ENCODE peak calls at places on chromosome 6, in eight cellular contexts. One of them, this sample, is unnamed.

GRCh38 chr6:113649276-113649675 is 207.9 kb upstream of the MARCKS start:
- DNase-seq in AG20443: no peak
- DNase-seq in AG08395: no peak
- DNase-seq in RPMI7951: peak; percentile 11
- DNase-seq in hypothalamus: no peak
- DNase-seq in HTR-8/SVneo: no peak
- DNase-seq in M059J: peak; percentile 62
- DNase-seq in foreskin fibroblast: no peak
- DNase-seq in this sample: no peak

GRCh38 chr6:21371676-21372161 is 221.8 kb upstream of the SOX4 start:
- DNase-seq in AG20443: peak; percentile 57
- DNase-seq in HTR-8/SVneo: no peak
- DNase-seq in hypothalamus: no peak
- DNase-seq in RPMI7951: peak; percentile 59
- DNase-seq in foreskin fibroblast: peak; percentile 59
- DNase-seq in AG08395: peak; percentile 48
- DNase-seq in M059J: peak; percentile 11
- DNase-seq in this sample: no peak

GRCh38 chr6:43355862-43356590 is 13.4 kb downstream of the ZNF318 start:
- DNase-seq in AG08395: peak; percentile 35
- DNase-seq in RPMI7951: no peak
- DNase-seq in hypothalamus: no peak
- DNase-seq in HTR-8/SVneo: peak; percentile 29
- DNase-seq in foreskin fibroblast: peak; percentile 16
- DNase-seq in M059J: peak; percentile 16
- DNase-seq in AG20443: peak; percentile 29
- DNase-seq in this sample: no peak

GRCh38 chr6:34519971-34520644 is 36.0 kb downstream of the SPDEF start:
- DNase-seq in foreskin fibroblast: no peak
- DNase-seq in HTR-8/SVneo: no peak
- DNase-seq in RPMI7951: no peak
- DNase-seq in M059J: no peak
- DNase-seq in AG08395: no peak
- DNase-seq in AG20443: no peak
- DNase-seq in hypothalamus: no peak
- DNase-seq in this sample: no peak

GRCh38 chr6:95553880-95554279 is 23.5 kb upstream of the MANEA start:
- DNase-seq in foreskin fibroblast: no peak
- DNase-seq in AG20443: no peak
- DNase-seq in AG08395: no peak
- DNase-seq in HTR-8/SVneo: no peak
- DNase-seq in hypothalamus: no peak
- DNase-seq in M059J: no peak
- DNase-seq in RPMI7951: no peak
- DNase-seq in this sample: no peak

GRCh38 chr6:122869437-122870024 is 80.5 kb downstream of the SMPDL3A start:
- DNase-seq in HTR-8/SVneo: peak; percentile 22
- DNase-seq in RPMI7951: peak; percentile 4
- DNase-seq in hypothalamus: no peak
- DNase-seq in AG08395: peak; percentile 46
- DNase-seq in foreskin fibroblast: peak; percentile 42
- DNase-seq in AG20443: peak; percentile 65
- DNase-seq in M059J: peak; percentile 39
- DNase-seq in this sample: peak; percentile 48

GRCh38 chr6:160477901-160478300 is 129.7 kb downstream of the SLC22A3 start:
- DNase-seq in M059J: peak; percentile 76
- DNase-seq in HTR-8/SVneo: no peak
- DNase-seq in foreskin fibroblast: no peak
- DNase-seq in RPMI7951: peak; percentile 63
- DNase-seq in hypothalamus: no peak
- DNase-seq in AG20443: no peak
- DNase-seq in AG08395: peak; percentile 24
- DNase-seq in this sample: no peak

GRCh38 chr6:166010585-166010984 is 157.1 kb downstream of the TBXT start:
- DNase-seq in hypothalamus: no peak
- DNase-seq in M059J: no peak
- DNase-seq in HTR-8/SVneo: no peak
- DNase-seq in RPMI7951: no peak
- DNase-seq in AG20443: no peak
- DNase-seq in foreskin fibroblast: no peak
- DNase-seq in AG08395: no peak
- DNase-seq in this sample: no peak

GRCh38 chr6:13419826-13420225 is 67.6 kb downstream of the GFOD1 start:
- DNase-seq in RPMI7951: no peak
- DNase-seq in HTR-8/SVneo: no peak
- DNase-seq in hypothalamus: no peak
- DNase-seq in AG20443: no peak
- DNase-seq in M059J: no peak
- DNase-seq in AG08395: no peak
- DNase-seq in foreskin fibroblast: no peak
- DNase-seq in this sample: no peak